ENCODE peak calls at places on chromosome 6, in ten cellular contexts. One of them, this sample, is unnamed.

GRCh38 chr6:35359744-35360348 is 17.5 kb downstream of the PPARD start:
- DNase-seq in HCT116: no peak
- DNase-seq in GM23338: no peak
- DNase-seq in Panc1: no peak
- DNase-seq in stomach: no peak
- DNase-seq in SK-N-SH: no peak
- DNase-seq in transverse colon: no peak
- DNase-seq in breast epithelium: no peak
- DNase-seq in prostate gland: peak
- DNase-seq in K562: no peak
- DNase-seq in this sample: no peak

GRCh38 chr6:150297327-150298028 is 71.3 kb upstream of the IYD start:
- DNase-seq in GM23338: no peak
- DNase-seq in transverse colon: peak
- DNase-seq in HCT116: no peak
- DNase-seq in breast epithelium: no peak
- DNase-seq in stomach: no peak
- DNase-seq in prostate gland: no peak
- DNase-seq in Panc1: no peak
- DNase-seq in SK-N-SH: no peak
- DNase-seq in K562: peak
- DNase-seq in this sample: no peak

GRCh38 chr6:76381612-76382011 is 309.1 kb upstream of the IMPG1 start:
- DNase-seq in HCT116: no peak
- DNase-seq in transverse colon: no peak
- DNase-seq in prostate gland: no peak
- DNase-seq in Panc1: no peak
- DNase-seq in breast epithelium: no peak
- DNase-seq in stomach: no peak
- DNase-seq in GM23338: peak
- DNase-seq in K562: no peak
- DNase-seq in SK-N-SH: no peak
- DNase-seq in this sample: no peak

GRCh38 chr6:108027594-108027993 is 46.9 kb downstream of the OSTM1 start:
- DNase-seq in GM23338: peak
- DNase-seq in Panc1: no peak
- DNase-seq in breast epithelium: no peak
- DNase-seq in transverse colon: peak
- DNase-seq in HCT116: peak
- DNase-seq in SK-N-SH: no peak
- DNase-seq in stomach: peak
- DNase-seq in prostate gland: no peak
- DNase-seq in K562: peak
- DNase-seq in this sample: no peak

GRCh38 chr6:46626228-46626909 is 26.2 kb downstream of the CYP39A1 start:
- DNase-seq in Panc1: no peak
- DNase-seq in SK-N-SH: peak
- DNase-seq in HCT116: peak
- DNase-seq in prostate gland: no peak
- DNase-seq in K562: peak
- DNase-seq in stomach: no peak
- DNase-seq in GM23338: peak
- DNase-seq in breast epithelium: no peak
- DNase-seq in transverse colon: no peak
- DNase-seq in this sample: no peak

GRCh38 chr6:142927904-142928303 is 17.1 kb downstream of the HIVEP2 start:
- DNase-seq in K562: no peak
- DNase-seq in SK-N-SH: no peak
- DNase-seq in transverse colon: no peak
- DNase-seq in GM23338: no peak
- DNase-seq in stomach: no peak
- DNase-seq in prostate gland: no peak
- DNase-seq in Panc1: no peak
- DNase-seq in HCT116: no peak
- DNase-seq in breast epithelium: no peak
- DNase-seq in this sample: no peak

GRCh38 chr6:35782424-35782823 is 1.6 kb downstream of the CLPSL1 start:
- DNase-seq in K562: no peak
- DNase-seq in breast epithelium: peak
- DNase-seq in transverse colon: no peak
- DNase-seq in prostate gland: no peak
- DNase-seq in Panc1: no peak
- DNase-seq in SK-N-SH: peak
- DNase-seq in HCT116: no peak
- DNase-seq in GM23338: no peak
- DNase-seq in stomach: no peak
- DNase-seq in this sample: no peak

GRCh38 chr6:43669050-43669921 is 18.3 kb downstream of the MRPS18A start:
- DNase-seq in Panc1: no peak
- DNase-seq in K562: peak
- DNase-seq in HCT116: no peak
- DNase-seq in transverse colon: no peak
- DNase-seq in prostate gland: no peak
- DNase-seq in SK-N-SH: peak
- DNase-seq in GM23338: peak
- DNase-seq in stomach: peak
- DNase-seq in breast epithelium: no peak
- DNase-seq in this sample: no peak

GRCh38 chr6:142802124-142802523 is 142.9 kb downstream of the HIVEP2 start:
- DNase-seq in stomach: no peak
- DNase-seq in Panc1: peak
- DNase-seq in HCT116: peak
- DNase-seq in breast epithelium: no peak
- DNase-seq in GM23338: peak
- DNase-seq in prostate gland: no peak
- DNase-seq in K562: no peak
- DNase-seq in SK-N-SH: no peak
- DNase-seq in transverse colon: no peak
- DNase-seq in this sample: no peak

GRCh38 chr6:31651602-31652191 is 764 bp downstream of the BAG6 start:
- DNase-seq in HCT116: peak
- DNase-seq in GM23338: peak
- DNase-seq in breast epithelium: no peak
- DNase-seq in SK-N-SH: peak
- DNase-seq in transverse colon: peak
- DNase-seq in K562: peak
- DNase-seq in prostate gland: peak
- DNase-seq in stomach: no peak
- DNase-seq in Panc1: no peak
- DNase-seq in this sample: no peak

GRCh38 chr6:55239099-55239498 is 64.8 kb downstream of the HCRTR2 start:
- DNase-seq in HCT116: no peak
- DNase-seq in prostate gland: no peak
- DNase-seq in breast epithelium: no peak
- DNase-seq in Panc1: no peak
- DNase-seq in GM23338: no peak
- DNase-seq in transverse colon: no peak
- DNase-seq in stomach: no peak
- DNase-seq in SK-N-SH: no peak
- DNase-seq in K562: no peak
- DNase-seq in this sample: no peak

GRCh38 chr6:155314773-155315515 is 660 bp upstream of the TFB1M start:
- DNase-seq in prostate gland: no peak
- DNase-seq in GM23338: no peak
- DNase-seq in HCT116: peak
- DNase-seq in breast epithelium: no peak
- DNase-seq in Panc1: peak
- DNase-seq in transverse colon: peak
- DNase-seq in K562: peak
- DNase-seq in SK-N-SH: peak
- DNase-seq in stomach: peak
- DNase-seq in this sample: no peak

GRCh38 chr6:1436334-1437306 is 47.2 kb downstream of the FOXF2 start:
- DNase-seq in Panc1: peak
- DNase-seq in HCT116: peak
- DNase-seq in GM23338: peak
- DNase-seq in prostate gland: peak
- DNase-seq in breast epithelium: no peak
- DNase-seq in K562: peak
- DNase-seq in SK-N-SH: peak
- DNase-seq in transverse colon: peak
- DNase-seq in stomach: peak
- DNase-seq in this sample: no peak

GRCh38 chr6:26215200-26216014 is 128.2 kb downstream of the HFE start:
- DNase-seq in SK-N-SH: no peak
- DNase-seq in GM23338: peak
- DNase-seq in prostate gland: no peak
- DNase-seq in breast epithelium: no peak
- DNase-seq in transverse colon: no peak
- DNase-seq in K562: peak
- DNase-seq in HCT116: no peak
- DNase-seq in Panc1: no peak
- DNase-seq in stomach: no peak
- DNase-seq in this sample: no peak

GRCh38 chr6:48916523-48917050 is 546.5 kb downstream of the MMUT start:
- DNase-seq in breast epithelium: no peak
- DNase-seq in Panc1: peak
- DNase-seq in GM23338: no peak
- DNase-seq in prostate gland: no peak
- DNase-seq in HCT116: no peak
- DNase-seq in transverse colon: no peak
- DNase-seq in SK-N-SH: no peak
- DNase-seq in stomach: no peak
- DNase-seq in K562: no peak
- DNase-seq in this sample: no peak

GRCh38 chr6:13412639-13413465 is 74.5 kb downstream of the GFOD1 start:
- DNase-seq in breast epithelium: no peak
- DNase-seq in SK-N-SH: no peak
- DNase-seq in transverse colon: no peak
- DNase-seq in GM23338: no peak
- DNase-seq in HCT116: no peak
- DNase-seq in K562: no peak
- DNase-seq in prostate gland: no peak
- DNase-seq in stomach: no peak
- DNase-seq in Panc1: no peak
- DNase-seq in this sample: no peak

GRCh38 chr6:122122202-122122601 is 277.2 kb upstream of the HSF2 start:
- DNase-seq in Panc1: no peak
- DNase-seq in prostate gland: no peak
- DNase-seq in stomach: no peak
- DNase-seq in breast epithelium: no peak
- DNase-seq in K562: no peak
- DNase-seq in GM23338: no peak
- DNase-seq in HCT116: no peak
- DNase-seq in SK-N-SH: no peak
- DNase-seq in transverse colon: no peak
- DNase-seq in this sample: no peak

GRCh38 chr6:19587238-19587942 is 249.8 kb upstream of the ID4 start:
- DNase-seq in breast epithelium: no peak
- DNase-seq in transverse colon: no peak
- DNase-seq in prostate gland: no peak
- DNase-seq in K562: no peak
- DNase-seq in Panc1: no peak
- DNase-seq in GM23338: no peak
- DNase-seq in HCT116: no peak
- DNase-seq in SK-N-SH: no peak
- DNase-seq in stomach: no peak
- DNase-seq in this sample: no peak

GRCh38 chr6:7264041-7264440 is 49.0 kb downstream of the SSR1 start:
- DNase-seq in prostate gland: no peak
- DNase-seq in HCT116: no peak
- DNase-seq in Panc1: no peak
- DNase-seq in K562: no peak
- DNase-seq in transverse colon: no peak
- DNase-seq in breast epithelium: peak
- DNase-seq in SK-N-SH: no peak
- DNase-seq in stomach: peak
- DNase-seq in GM23338: no peak
- DNase-seq in this sample: no peak

GRCh38 chr6:15464211-15464725 is 198.6 kb downstream of the DTNBP1 start:
- DNase-seq in breast epithelium: no peak
- DNase-seq in GM23338: peak
- DNase-seq in stomach: peak
- DNase-seq in HCT116: peak
- DNase-seq in SK-N-SH: no peak
- DNase-seq in prostate gland: no peak
- DNase-seq in transverse colon: peak
- DNase-seq in K562: peak
- DNase-seq in Panc1: peak
- DNase-seq in this sample: no peak
- TF ChIP-seq CTCF in breast epithelium: peak
- TF ChIP-seq CTCF in GM23338: peak
- TF ChIP-seq CTCF in stomach: no peak
- TF ChIP-seq CTCF in HCT116: peak
- TF ChIP-seq CTCF in SK-N-SH: peak
- TF ChIP-seq CTCF in prostate gland: peak
- TF ChIP-seq CTCF in transverse colon: peak
- TF ChIP-seq CTCF in K562: peak
- TF ChIP-seq CTCF in Panc1: peak
- TF ChIP-seq CTCF in this sample: peak

DNA sequence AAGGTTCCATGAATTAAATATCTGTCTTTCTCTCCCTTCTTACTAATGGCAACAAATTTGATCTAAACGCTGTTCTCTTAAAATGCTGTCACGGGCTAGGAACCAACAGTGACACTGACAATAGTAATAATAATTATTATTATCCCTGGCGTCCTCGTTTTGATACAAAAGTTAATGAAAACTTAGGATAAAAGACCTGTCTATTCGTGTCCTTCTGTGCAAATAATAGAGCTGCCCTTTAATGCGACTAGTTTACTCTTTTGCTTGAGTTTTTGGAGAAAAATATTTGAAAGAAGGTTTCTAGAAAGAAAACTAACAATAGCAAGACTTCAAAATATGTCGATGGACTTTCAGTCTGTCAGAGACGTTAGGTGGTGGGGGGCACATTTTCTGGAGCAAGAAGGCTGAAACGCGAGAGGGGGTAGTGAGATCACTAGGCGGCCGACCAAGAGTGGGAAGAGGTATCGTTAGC is 4.3 kb downstream of the VGLL2 start:
- DNase-seq in breast epithelium: no peak
- DNase-seq in GM23338: no peak
- DNase-seq in Panc1: no peak
- DNase-seq in HCT116: no peak
- DNase-seq in SK-N-SH: no peak
- DNase-seq in K562: no peak
- DNase-seq in transverse colon: no peak
- DNase-seq in prostate gland: no peak
- DNase-seq in stomach: no peak
- DNase-seq in this sample: no peak
- TF ChIP-seq POLR2AphosphoS5 in breast epithelium: no peak
- TF ChIP-seq POLR2AphosphoS5 in GM23338: no peak
- TF ChIP-seq POLR2AphosphoS5 in Panc1: no peak
- TF ChIP-seq POLR2AphosphoS5 in HCT116: no peak
- TF ChIP-seq POLR2AphosphoS5 in SK-N-SH: no peak
- TF ChIP-seq POLR2AphosphoS5 in K562: no peak
- TF ChIP-seq POLR2AphosphoS5 in transverse colon: no peak
- TF ChIP-seq POLR2AphosphoS5 in prostate gland: no peak
- TF ChIP-seq POLR2AphosphoS5 in stomach: no peak
- TF ChIP-seq POLR2AphosphoS5 in this sample: no peak

GRCh38 chr6:109978174-109979032 is at the start of gene GPR6:
- DNase-seq in HCT116: no peak
- DNase-seq in K562: peak
- DNase-seq in prostate gland: peak
- DNase-seq in stomach: peak
- DNase-seq in transverse colon: peak
- DNase-seq in GM23338: peak
- DNase-seq in breast epithelium: peak
- DNase-seq in SK-N-SH: peak
- DNase-seq in Panc1: no peak
- DNase-seq in this sample: no peak
- TF ChIP-seq CTCF in HCT116: no peak
- TF ChIP-seq CTCF in K562: no peak
- TF ChIP-seq CTCF in prostate gland: no peak
- TF ChIP-seq CTCF in stomach: no peak
- TF ChIP-seq CTCF in transverse colon: no peak
- TF ChIP-seq CTCF in GM23338: no peak
- TF ChIP-seq CTCF in breast epithelium: no peak
- TF ChIP-seq CTCF in SK-N-SH: no peak
- TF ChIP-seq CTCF in Panc1: no peak
- TF ChIP-seq CTCF in this sample: no peak

GRCh38 chr6:139597781-139598368 is 223.4 kb upstream of the CITED2 start:
- DNase-seq in SK-N-SH: no peak
- DNase-seq in K562: peak
- DNase-seq in Panc1: no peak
- DNase-seq in prostate gland: peak
- DNase-seq in stomach: peak
- DNase-seq in transverse colon: peak
- DNase-seq in breast epithelium: no peak
- DNase-seq in HCT116: no peak
- DNase-seq in GM23338: no peak
- DNase-seq in this sample: peak
- TF ChIP-seq POLR2AphosphoS5 in SK-N-SH: peak
- TF ChIP-seq POLR2AphosphoS5 in K562: no peak
- TF ChIP-seq POLR2AphosphoS5 in Panc1: no peak
- TF ChIP-seq POLR2AphosphoS5 in prostate gland: no peak
- TF ChIP-seq POLR2AphosphoS5 in stomach: peak
- TF ChIP-seq POLR2AphosphoS5 in transverse colon: peak
- TF ChIP-seq POLR2AphosphoS5 in breast epithelium: peak
- TF ChIP-seq POLR2AphosphoS5 in HCT116: no peak
- TF ChIP-seq POLR2AphosphoS5 in GM23338: no peak
- TF ChIP-seq POLR2AphosphoS5 in this sample: peak

This sample was measured in suprapubic skin.